ENCODE peak calls at places on chromosomes 7 and 10, in five cellular contexts. Z is heart right ventricle, A is fibroblast of pulmonary artery, P is NCI-H1105, E is tibial nerve. X is an unnamed sample.

GRCh38 chr10:70404906-70405824 is 1.2 kb downstream of the EIF4EBP2 start:
- DNase-seq in Z (peak), A (peak), P (no peak), E (peak), X (peak)

GRCh38 chr7:148915211-148915610 is 31.1 kb upstream of the EZH2 start:
- DNase-seq in Z (no peak), A (no peak), P (no peak), E (no peak), X (no peak)

GRCh38 chr10:93299606-93300353 is 182.4 kb downstream of the MYOF start:
- DNase-seq in Z (no peak), A (no peak), P (no peak), E (no peak), X (no peak)

GRCh38 chr10:62037166-62037831 is 135.8 kb downstream of the ARID5B start:
- DNase-seq in Z (no peak), A (peak), P (no peak), E (no peak), X (no peak)

GRCh38 chr7:48337012-48337621 is 165.9 kb downstream of the ABCA13 start:
- DNase-seq in Z (no peak), A (peak), P (no peak), E (no peak), X (peak)

GRCh38 chr10:18400911-18401260 is 250.5 kb downstream of the NSUN6 start:
- DNase-seq in Z (no peak), A (no peak), P (no peak), E (no peak), X (no peak)

GRCh38 chr10:89158446-89158845 is 48.7 kb downstream of the CH25H start:
- DNase-seq in Z (no peak), A (no peak), P (no peak), E (no peak), X (no peak)

GRCh38 chr7:73977626-73978618 is 50.1 kb upstream of the ELN start:
- DNase-seq in Z (no peak), A (no peak), P (no peak), E (no peak), X (no peak)

X was measured in frontal cortex.